ENCODE peak calls at places on chromosome 12, in nine cellular contexts. Y is fibroblast of lung, T is astrocyte of the spinal cord, Q is MM.1S, R is BJ, J is AG04450, A is GM12878, D is endodermal cell, F is left lung. O is an unnamed sample.

GRCh38 chr12:11785722-11786121 is 136.2 kb downstream of the ETV6 start:
- DNase-seq in Y (peak), T (no peak), Q (no peak), R (no peak), J (no peak), A (no peak), D (no peak), F (no peak), O (peak)

GRCh38 chr12:57229634-57230380 is at the start of gene SHMT2:
- DNase-seq in Y (peak), T (peak), Q (peak), R (peak), J (peak), A (peak), D (peak), F (peak), O (peak)

GRCh38 chr12:78229491-78230209 is 399.0 kb downstream of the NAV3 start:
- DNase-seq in Y (peak), T (peak), Q (peak), R (no peak), J (no peak), A (peak), D (peak), F (no peak), O (peak)

GRCh38 chr12:106106892-106107291 is 31.9 kb downstream of the NUAK1 start:
- DNase-seq in Y (no peak), T (peak), Q (no peak), R (no peak), J (no peak), A (no peak), D (peak), F (no peak), O (peak)

GRCh38 chr12:106871477-106871876 is 84.2 kb upstream of the TMEM263 start:
- DNase-seq in Y (no peak), T (no peak), Q (no peak), R (peak), J (no peak), A (no peak), D (no peak), F (no peak), O (peak)

GRCh38 chr12:6392499-6392898 is 8.5 kb downstream of the LTBR start:
- DNase-seq in Y (no peak), T (no peak), Q (no peak), R (no peak), J (no peak), A (no peak), D (no peak), F (no peak), O (no peak)

GRCh38 chr12:69015831-69016230 is 82.9 kb upstream of the CPM start:
- DNase-seq in Y (no peak), T (no peak), Q (no peak), R (no peak), J (no peak), A (no peak), D (no peak), F (no peak), O (no peak)

GRCh38 chr12:84113666-84114065 is 798.9 kb downstream of the SLC6A15 start:
- DNase-seq in Y (no peak), T (no peak), Q (no peak), R (no peak), J (no peak), A (no peak), D (no peak), F (no peak), O (no peak)

GRCh38 chr12:108772247-108772646 is 40.9 kb upstream of the CORO1C start:
- DNase-seq in Y (no peak), T (no peak), Q (peak), R (no peak), J (no peak), A (peak), D (no peak), F (peak), O (no peak)

GRCh38 chr12:49937639-49938300 is 12.8 kb upstream of the AQP2 start:
- DNase-seq in Y (no peak), T (no peak), Q (no peak), R (no peak), J (no peak), A (no peak), D (no peak), F (no peak), O (no peak)

GRCh38 chr12:80470403-80470802 is 26.4 kb downstream of the PTPRQ start:
- DNase-seq in Y (no peak), T (no peak), Q (no peak), R (no peak), J (no peak), A (no peak), D (peak), F (no peak), O (no peak)

GRCh38 chr12:65765436-65765813 is 58.9 kb upstream of the HMGA2 start:
- DNase-seq in Y (peak), T (peak), Q (no peak), R (no peak), J (no peak), A (no peak), D (no peak), F (no peak), O (peak)
- TF ChIP-seq CTCF in Y (no peak), T (no peak), Q (no peak), R (no peak), J (no peak), A (no peak), D (no peak), F (no peak), O (no peak)

DNA sequence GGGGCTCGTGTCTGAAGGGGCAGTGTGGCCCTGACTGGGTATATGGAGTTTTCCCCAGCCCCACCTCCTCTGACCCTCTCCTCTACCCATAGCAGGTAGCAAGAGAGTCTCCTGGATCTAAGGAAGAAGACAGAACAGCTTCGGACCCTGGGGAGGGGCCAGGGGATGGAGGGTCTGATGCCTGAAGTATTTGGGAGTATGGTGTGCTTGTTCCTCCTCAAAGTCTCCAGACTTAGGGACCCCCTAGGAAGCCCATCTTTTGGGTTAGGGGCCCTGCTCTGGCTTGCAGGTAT is 579 bp upstream of the HOXC8 start:
- DNase-seq in Y (no peak), T (no peak), Q (no peak), R (no peak), J (no peak), A (no peak), D (no peak), F (no peak), O (no peak)
- H3K4me3 ChIP-seq in Y (no peak), T (peak), Q (no peak), R (no peak), J (no peak), A (no peak), D (no peak), F (no peak), O (no peak)

DNA sequence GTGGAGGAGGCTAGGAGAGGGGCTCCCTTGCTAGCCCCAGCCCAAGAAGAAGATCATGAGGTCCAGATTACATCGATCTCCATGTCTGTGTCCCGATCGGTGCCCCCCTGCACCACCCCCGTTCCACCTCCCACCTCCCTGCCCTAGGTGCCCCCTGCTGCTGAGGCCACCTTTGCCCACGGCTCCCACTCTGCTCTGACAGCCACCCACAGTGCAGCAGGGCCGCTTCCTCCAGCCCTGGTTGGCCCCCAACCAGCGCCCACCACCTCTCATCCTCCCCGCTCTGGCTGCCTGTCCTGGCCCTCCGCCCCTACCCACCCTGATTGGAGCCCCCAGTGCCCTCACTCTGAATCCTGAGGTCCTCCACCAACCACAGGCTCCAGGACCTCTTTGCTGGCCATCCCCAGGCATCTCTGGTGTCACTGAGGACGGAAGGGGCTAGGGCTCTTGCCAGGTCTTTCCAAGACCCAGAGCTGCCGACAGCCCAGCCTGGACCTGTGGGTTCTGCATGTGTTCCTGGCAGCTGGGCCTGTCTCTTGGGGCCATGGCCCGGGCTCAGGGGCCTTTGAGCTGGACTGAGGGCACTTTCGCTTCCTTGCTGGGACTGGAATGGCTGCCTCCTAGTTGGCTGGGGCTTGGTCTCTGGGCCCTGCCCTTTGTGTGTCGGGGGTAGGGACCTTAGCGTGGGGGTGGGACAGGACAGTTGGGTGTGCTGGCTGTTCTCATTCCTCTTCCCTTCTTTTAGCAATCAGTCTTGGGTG is 7.2 kb upstream of the PLXNC1 start:
- DNase-seq in Y (no peak), T (no peak), Q (no peak), R (no peak), J (no peak), A (no peak), D (peak), F (no peak), O (no peak)
- TF ChIP-seq CTCF in Y (no peak), T (no peak), Q (no peak), R (no peak), J (no peak), A (no peak), D (no peak), F (no peak), O (no peak)

GRCh38 chr12:95787274-95787814 is 3.2 kb downstream of the NTN4 start:
- DNase-seq in Y (no peak), T (no peak), Q (no peak), R (no peak), J (no peak), A (no peak), D (no peak), F (no peak), O (no peak)
- H3K4me3 ChIP-seq in Y (no peak), T (no peak), Q (no peak), R (no peak), J (no peak), A (no peak), D (peak), F (peak), O (no peak)

O was measured in foreskin fibroblast.